ENCODE peak calls at places on chromosomes 3 and 15, in five cellular contexts. S is stomach, K is lower lobe of right lung, X is neuronal stem cell, Y is GM23248. J is an unnamed sample. For H3K27me3, the result is how much of the 10 kb centered on the place peaks cover.

GRCh38 chr15:57873564-57874209 is 167.2 kb downstream of the POLR2M start:
- DNase-seq in X (no peak), K (no peak), Y (peak), S (no peak), J (peak)

GRCh38 chr3:142087676-142088075 is 61.7 kb downstream of the TFDP2 start:
- DNase-seq in S (no peak), Y (peak), K (no peak), X (no peak), J (peak)

GRCh38 chr3:14179114-14179465 is 473 bp downstream of the LSM3 start:
- DNase-seq in X (no peak), S (no peak), Y (no peak), K (no peak), J (no peak)

GRCh38 chr3:159832024-159832423 is 156.6 kb upstream of the IL12A start:
- DNase-seq in K (no peak), X (no peak), Y (no peak), S (no peak), J (no peak)

GRCh38 chr3:37096292-37096691 is 78.1 kb downstream of the LRRFIP2 start:
- DNase-seq in X (no peak), K (no peak), Y (peak), S (no peak), J (peak)

GRCh38 chr15:66617137-66618090 is 51.6 kb upstream of the LCTL start:
- DNase-seq in Y (peak), X (no peak), S (peak), K (peak), J (peak)

GRCh38 chr3:190038050-190038631 is 82.6 kb downstream of the P3H2 start:
- DNase-seq in Y (peak), X (no peak), K (peak), S (peak), J (peak)

GRCh38 chr3:38039899-38040261 is 872 bp downstream of the DLEC1 start:
- DNase-seq in X (no peak), Y (peak), K (peak), S (peak), J (peak)

GRCh38 chr15:78177447-78177873 is 28.3 kb downstream of the IDH3A start:
- DNase-seq in Y (peak), S (peak), X (peak), K (no peak), J (no peak)

GRCh38 chr3:155069729-155070128 is 10.4 kb upstream of the MME start:
- DNase-seq in S (no peak), K (no peak), X (no peak), Y (no peak), J (peak)

GRCh38 chr3:125057186-125057850 is 1.5 kb upstream of the HEG1 start:
- DNase-seq in X (no peak), Y (peak), K (no peak), S (no peak), J (peak)

GRCh38 chr15:63880019-63880418 is 46.3 kb upstream of the HERC1 start:
- DNase-seq in X (no peak), K (no peak), S (no peak), Y (no peak), J (no peak)

GRCh38 chr3:85912981-85913380 is 954.2 kb downstream of the CADM2 start:
- DNase-seq in Y (peak), S (no peak), X (no peak), K (no peak), J (peak)

GRCh38 chr3:194487289-194488006 is 646 bp upstream of the ATP13A3 start:
- DNase-seq in S (peak), X (no peak), Y (peak), K (peak), J (no peak)

GRCh38 chr3:171057075-171057474 is 30.6 kb upstream of the SLC2A2 start:
- DNase-seq in X (no peak), S (no peak), Y (no peak), K (no peak), J (no peak)

GRCh38 chr3:49256152-49256551 is 20.9 kb downstream of the C3orf62 start:
- DNase-seq in S (no peak), K (no peak), X (no peak), Y (no peak), J (no peak)

GRCh38 chr3:34323517-34323916 is 525.1 kb downstream of the PDCD6IP start:
- DNase-seq in X (no peak), Y (no peak), S (no peak), K (no peak), J (no peak)

GRCh38 chr15:63530235-63530634 is 25.8 kb downstream of the USP3 start:
- DNase-seq in X (no peak), S (no peak), K (no peak), Y (no peak), J (no peak)

GRCh38 chr15:83287541-83288027 is 3.1 kb upstream of the BNC1 start:
- DNase-seq in Y (peak), K (no peak), X (no peak), S (no peak), J (peak)

GRCh38 chr3:56251343-56251945 is 216.8 kb downstream of the ERC2 start:
- DNase-seq in K (no peak), Y (peak), X (peak), S (peak), J (peak)

GRCh38 chr15:32898991-32899613 is 181.3 kb downstream of the GREM1 start:
- DNase-seq in K (no peak), Y (no peak), X (peak), S (no peak), J (no peak)

GRCh38 chr15:78120523-78120922 is 10.7 kb downstream of the CIB2 start:
- DNase-seq in S (no peak), X (no peak), Y (no peak), K (no peak), J (no peak)

GRCh38 chr3:58350627-58351013 is 17.9 kb downstream of the PXK start:
- DNase-seq in Y (peak), S (no peak), K (no peak), X (no peak), J (peak)

GRCh38 chr3:58536501-58537411 is at the start of gene ACOX2:
- DNase-seq in Y (peak), K (peak), S (peak), X (no peak), J (peak)

GRCh38 chr3:21902956-21903355 is 151.9 kb upstream of the ZNF385D start:
- DNase-seq in Y (no peak), K (no peak), S (no peak), X (no peak), J (no peak)

DNA sequence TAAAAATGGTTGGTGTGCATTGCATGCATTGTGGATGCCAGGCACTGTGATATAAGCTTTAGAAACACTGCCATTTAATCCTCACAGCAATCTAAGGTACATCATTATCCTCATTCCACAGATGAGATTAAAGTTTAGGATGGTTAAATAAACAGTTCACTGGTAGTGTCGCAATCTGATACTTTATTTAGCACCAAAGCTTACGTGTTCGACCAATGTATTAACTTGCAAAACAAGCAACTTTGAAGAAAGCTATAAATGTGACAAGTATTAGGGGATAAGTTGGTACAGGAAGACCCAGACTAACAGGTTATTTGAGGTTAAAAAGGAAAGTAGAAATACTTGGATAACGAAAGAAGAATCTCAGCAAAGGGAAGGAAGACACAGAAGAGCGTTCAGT is 150.5 kb upstream of the ZNF385D start:
- DNase-seq in K (no peak), Y (no peak), S (no peak), X (no peak), J (no peak)
- H3K27me3 ChIP-seq in K (under half), Y (under half), S (under half), X (under half), J (under half)

DNA sequence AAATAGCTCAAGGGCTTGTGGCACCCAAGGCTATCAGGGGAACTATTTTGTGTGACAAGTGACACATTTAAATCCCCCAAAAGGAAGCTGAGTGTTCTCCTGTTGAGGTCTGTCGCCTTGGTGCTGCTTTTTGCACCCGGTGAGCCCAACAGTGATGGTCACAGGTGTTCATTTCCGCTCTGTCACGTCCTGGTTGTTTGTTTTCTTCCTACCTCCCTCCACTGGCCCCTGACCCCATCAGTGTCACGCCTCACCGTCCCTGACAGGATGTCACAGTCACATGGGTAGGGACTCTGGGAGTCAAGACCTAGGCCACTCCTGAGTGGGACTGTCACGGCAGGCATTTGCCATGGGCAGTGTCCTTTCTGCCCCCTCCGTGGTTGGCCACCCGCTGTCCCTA is 11.2 kb downstream of the SLCO3A1 start:
- DNase-seq in K (no peak), X (no peak), Y (no peak), S (no peak), J (no peak)
- H3K27me3 ChIP-seq in K (under half), X (under half), Y (under half), S (under half), J (under half)

DNA sequence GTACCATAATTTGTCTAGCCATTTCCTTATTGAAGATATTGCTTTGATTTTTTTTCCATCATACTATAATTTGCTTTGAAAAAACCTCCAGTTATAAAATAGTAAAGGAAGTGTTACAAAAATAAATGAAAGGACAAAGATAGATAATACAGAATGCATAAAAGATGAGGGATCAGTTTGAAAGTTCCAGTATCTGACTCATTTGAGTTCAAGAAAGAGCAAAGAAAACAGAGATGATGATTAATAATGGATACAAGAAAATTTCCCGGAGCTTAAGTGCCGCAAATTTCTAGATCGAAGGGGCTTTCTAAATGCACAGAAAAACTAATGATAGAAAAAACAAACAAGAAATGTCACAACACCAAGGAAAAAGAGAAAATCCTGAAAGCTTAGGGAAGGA is 4.3 kb downstream of the WDR48 start:
- DNase-seq in Y (peak), S (no peak), X (no peak), K (no peak), J (peak)
- H3K27me3 ChIP-seq in Y (under half), S (under half), X (under half), K (under half), J (under half)

GRCh38 chr15:69983696-69984265 is 113.9 kb downstream of the TLE3 start:
- DNase-seq in K (no peak), X (no peak), S (no peak), Y (peak), J (peak)
- H3K27me3 ChIP-seq in K (under half), X (under half), S (under half), Y (half or more), J (under half)

GRCh38 chr3:45799586-45799985 is 3.2 kb upstream of the SLC6A20 start:
- DNase-seq in X (no peak), K (no peak), S (no peak), Y (no peak), J (no peak)
- H3K27me3 ChIP-seq in X (half or more), K (under half), S (half or more), Y (half or more), J (under half)

DNA sequence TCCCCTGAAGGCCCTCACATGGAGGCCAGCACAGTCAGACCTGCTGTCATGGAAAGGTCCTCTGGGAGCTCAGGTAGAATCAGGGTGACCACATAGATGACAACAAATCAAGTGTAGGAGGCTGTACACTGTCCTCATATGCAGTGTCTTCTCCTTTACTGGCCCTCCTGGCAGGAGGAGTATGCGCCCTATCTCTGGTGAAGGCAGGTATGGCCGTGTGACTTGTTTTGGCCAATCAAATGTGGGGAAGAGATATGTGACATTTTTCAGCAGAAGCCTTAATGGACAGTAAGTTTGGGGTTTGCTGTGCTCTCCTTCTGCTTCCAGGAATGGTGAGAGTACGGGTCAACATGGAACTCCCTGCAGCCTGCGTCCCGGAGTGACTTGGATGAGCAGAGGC is 69.9 kb downstream of the RHCG start:
- DNase-seq in Y (no peak), X (no peak), S (no peak), K (no peak), J (no peak)
- H3K27me3 ChIP-seq in Y (under half), X (half or more), S (under half), K (under half), J (under half)

GRCh38 chr15:81536296-81536695 is 162.3 kb upstream of the TMC3 start:
- DNase-seq in S (no peak), X (no peak), K (no peak), Y (no peak), J (no peak)
- H3K27me3 ChIP-seq in S (under half), X (under half), K (under half), Y (under half), J (under half)

J was measured in astrocyte.